ENCODE peak calls at places on chromosome 7, in five cellular contexts. One of them, this sample, is unnamed.

GRCh38 chr7:52944916-52945315 is 90.5 kb upstream of the POM121L12 start:
- DNase-seq in transverse colon: no peak
- DNase-seq in HCT116: no peak
- DNase-seq in cardiac muscle cell: no peak
- DNase-seq in PC-9: no peak
- DNase-seq in this sample: no peak

GRCh38 chr7:76507723-76508406 is 2.5 kb upstream of the UPK3B start:
- DNase-seq in HCT116: no peak
- DNase-seq in transverse colon: no peak
- DNase-seq in PC-9: peak; percentile 35
- DNase-seq in cardiac muscle cell: no peak
- DNase-seq in this sample: no peak

GRCh38 chr7:150971242-150972048 is 6.7 kb downstream of the KCNH2 start:
- DNase-seq in cardiac muscle cell: no peak
- DNase-seq in PC-9: no peak
- DNase-seq in HCT116: no peak
- DNase-seq in transverse colon: no peak
- DNase-seq in this sample: no peak

GRCh38 chr7:99070361-99070760 is 73.5 kb downstream of the SMURF1 start:
- DNase-seq in cardiac muscle cell: no peak
- DNase-seq in transverse colon: no peak
- DNase-seq in HCT116: no peak
- DNase-seq in PC-9: no peak
- DNase-seq in this sample: no peak

GRCh38 chr7:155373359-155374273 is 75.9 kb downstream of the INSIG1 start:
- DNase-seq in cardiac muscle cell: no peak
- DNase-seq in PC-9: no peak
- DNase-seq in transverse colon: no peak
- DNase-seq in HCT116: no peak
- DNase-seq in this sample: no peak

GRCh38 chr7:29281782-29282541 is 87.4 kb downstream of the CHN2 start:
- DNase-seq in PC-9: no peak
- DNase-seq in HCT116: no peak
- DNase-seq in transverse colon: no peak
- DNase-seq in cardiac muscle cell: peak; percentile 63
- DNase-seq in this sample: no peak

GRCh38 chr7:50475340-50475739 is 25.2 kb upstream of the FIGNL1 start:
- DNase-seq in transverse colon: no peak
- DNase-seq in PC-9: no peak
- DNase-seq in HCT116: no peak
- DNase-seq in cardiac muscle cell: no peak
- DNase-seq in this sample: no peak

GRCh38 chr7:3955751-3956696 is 655.0 kb downstream of the SDK1 start:
- DNase-seq in HCT116: no peak
- DNase-seq in PC-9: no peak
- DNase-seq in cardiac muscle cell: no peak
- DNase-seq in transverse colon: peak; percentile 14
- DNase-seq in this sample: no peak

GRCh38 chr7:92697414-92697813 is 107.2 kb upstream of the FAM133B start:
- DNase-seq in transverse colon: no peak
- DNase-seq in PC-9: no peak
- DNase-seq in HCT116: no peak
- DNase-seq in cardiac muscle cell: no peak
- DNase-seq in this sample: no peak

DNA sequence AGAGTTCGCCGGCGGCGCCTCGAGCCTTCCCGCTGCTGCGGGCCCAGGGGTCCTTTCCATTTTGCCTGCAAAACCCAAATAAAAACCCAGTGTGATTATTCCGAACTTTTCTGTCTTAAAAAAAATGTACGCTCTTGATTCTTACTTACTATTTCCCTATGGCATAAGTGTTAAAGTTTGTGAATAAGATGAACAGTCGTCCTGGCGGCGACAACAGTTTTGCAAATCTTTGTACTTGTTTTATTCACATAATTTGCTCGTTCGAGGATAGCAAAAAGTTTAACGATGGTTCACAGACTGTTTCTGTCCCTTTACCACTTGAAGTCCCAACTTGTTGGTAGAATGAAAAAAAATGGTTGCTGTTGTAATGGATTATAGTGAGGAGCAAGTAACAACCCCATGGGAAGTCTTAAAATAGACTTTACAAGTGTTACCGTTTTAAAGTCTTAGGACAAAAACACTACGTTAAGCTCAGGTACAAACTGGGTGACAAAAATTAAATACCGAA is 482 bp downstream of the LSM8 start:
- DNase-seq in HCT116: no peak
- DNase-seq in PC-9: no peak
- DNase-seq in transverse colon: no peak
- DNase-seq in cardiac muscle cell: no peak
- DNase-seq in this sample: no peak
- TF ChIP-seq CTCF in HCT116: no peak
- TF ChIP-seq CTCF in PC-9: no peak
- TF ChIP-seq CTCF in transverse colon: no peak
- TF ChIP-seq CTCF in cardiac muscle cell: no peak
- TF ChIP-seq CTCF in this sample: no peak

GRCh38 chr7:115494529-115495147 is 535.9 kb downstream of the TFEC start:
- DNase-seq in HCT116: no peak
- DNase-seq in PC-9: no peak
- DNase-seq in transverse colon: no peak
- DNase-seq in cardiac muscle cell: no peak
- DNase-seq in this sample: no peak
- H3K4me3 ChIP-seq in HCT116: no peak overlapping the region
- H3K4me3 ChIP-seq in PC-9: no peak overlapping the region
- H3K4me3 ChIP-seq in transverse colon: no peak overlapping the region
- H3K4me3 ChIP-seq in cardiac muscle cell: no peak overlapping the region
- H3K4me3 ChIP-seq in this sample: no peak overlapping the region

DNA sequence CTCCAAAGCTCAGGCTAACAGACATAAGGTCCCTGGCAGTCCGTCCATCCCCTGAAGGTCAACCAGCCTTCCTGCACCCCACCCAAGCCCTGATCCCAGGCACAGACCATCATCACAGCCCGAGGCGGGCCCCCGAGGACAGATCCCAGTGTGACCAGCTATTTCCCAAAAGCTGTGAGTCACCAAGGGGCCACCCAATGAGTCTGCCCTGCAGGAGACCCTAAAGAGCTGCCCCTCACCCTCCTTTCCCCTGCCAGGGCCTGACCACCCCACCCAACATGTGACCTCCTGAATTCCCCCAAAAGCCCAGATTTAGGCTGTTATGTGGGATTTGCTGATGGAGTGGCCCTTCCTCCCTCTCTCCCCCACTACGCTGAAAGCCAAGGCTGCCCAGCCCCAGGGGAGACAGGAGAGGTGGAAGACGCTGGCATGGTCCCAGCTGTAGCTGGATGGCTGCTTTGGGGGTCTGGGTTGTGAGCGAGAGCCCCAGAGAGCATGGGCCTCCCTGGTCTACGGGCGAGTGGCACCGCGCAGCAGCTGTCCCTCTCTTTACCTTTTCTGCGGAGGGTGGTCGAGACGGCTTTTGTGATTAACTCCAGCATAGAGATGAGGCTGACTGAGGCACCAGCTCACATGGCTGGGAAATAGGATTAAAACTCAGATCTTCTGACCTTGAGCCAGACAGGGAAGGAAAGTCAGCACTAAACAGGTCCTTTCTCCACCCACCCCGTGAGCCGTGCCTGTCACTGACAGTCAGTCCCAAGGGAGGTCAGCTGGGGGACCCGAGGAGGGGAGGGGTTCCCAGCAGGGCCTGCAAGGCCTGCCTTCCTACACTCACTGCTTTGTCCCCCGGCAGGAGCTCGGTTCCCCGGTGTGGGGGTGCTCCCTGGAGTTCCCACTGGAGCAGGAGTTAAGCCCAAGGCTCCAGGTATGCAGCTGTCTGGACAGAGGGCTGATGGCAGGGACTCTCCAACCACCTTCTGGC is 16.7 kb downstream of the ELN start:
- DNase-seq in transverse colon: no peak
- DNase-seq in HCT116: no peak
- DNase-seq in PC-9: no peak
- DNase-seq in cardiac muscle cell: no peak
- DNase-seq in this sample: no peak
- H3K27me3 ChIP-seq in transverse colon: no peaks in the 10 kb centered on the region
- H3K27me3 ChIP-seq in HCT116: no peaks in the 10 kb centered on the region
- H3K27me3 ChIP-seq in PC-9: peaks cover 7% of the 10 kb centered on the region
- H3K27me3 ChIP-seq in cardiac muscle cell: no peaks in the 10 kb centered on the region
- H3K27me3 ChIP-seq in this sample: no peaks in the 10 kb centered on the region

DNA sequence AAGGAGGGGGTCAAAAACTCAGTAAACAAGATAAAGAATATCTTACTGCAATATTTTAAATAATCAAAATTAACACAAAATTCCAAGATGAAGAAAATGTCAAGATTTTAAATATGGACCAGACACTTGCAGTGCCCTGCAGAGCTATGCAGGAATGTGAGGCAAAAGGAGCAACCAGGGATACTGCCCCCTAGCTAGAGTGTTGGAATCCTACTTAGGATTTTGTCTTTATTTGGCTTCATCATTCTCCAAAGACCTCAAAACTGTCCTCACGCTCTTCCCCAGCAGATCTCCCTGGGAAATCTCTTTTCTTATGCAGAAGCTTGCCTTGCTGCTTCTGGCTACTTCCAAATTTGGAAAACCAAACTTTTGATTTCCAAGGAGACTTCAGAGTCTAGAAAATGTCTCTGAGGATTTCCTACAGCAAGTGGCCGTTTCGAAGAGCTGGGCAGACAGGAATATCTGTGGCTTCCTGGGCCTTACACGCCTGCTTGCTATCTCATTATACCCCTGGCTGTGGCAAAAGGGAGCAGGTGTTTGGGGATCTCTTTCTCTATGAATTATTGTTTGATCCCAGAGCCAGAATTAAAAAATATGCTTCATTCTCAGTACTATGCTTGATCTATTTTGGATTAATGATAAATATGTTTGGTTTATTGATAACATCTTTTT is 232.2 kb upstream of the BMPER start:
- DNase-seq in PC-9: no peak
- DNase-seq in HCT116: no peak
- DNase-seq in transverse colon: no peak
- DNase-seq in cardiac muscle cell: no peak
- DNase-seq in this sample: no peak
- TF ChIP-seq CTCF in PC-9: peak; percentile 21
- TF ChIP-seq CTCF in HCT116: peak; percentile 30
- TF ChIP-seq CTCF in transverse colon: no peak
- TF ChIP-seq CTCF in cardiac muscle cell: no peak
- TF ChIP-seq CTCF in this sample: no peak

GRCh38 chr7:139482662-139483466 is 609 bp downstream of the KLRG2 start:
- DNase-seq in HCT116: no peak
- DNase-seq in transverse colon: no peak
- DNase-seq in PC-9: no peak
- DNase-seq in cardiac muscle cell: peak; percentile 56
- DNase-seq in this sample: peak; percentile 44
- H3K4me3 ChIP-seq in HCT116: no peak overlapping the region
- H3K4me3 ChIP-seq in transverse colon: peak overlapping the region; percentile 2
- H3K4me3 ChIP-seq in PC-9: no peak overlapping the region
- H3K4me3 ChIP-seq in cardiac muscle cell: peak overlapping the region; percentile 28
- H3K4me3 ChIP-seq in this sample: peak overlapping the region; percentile 48

GRCh38 chr7:56125831-56126230 is 9.6 kb upstream of the NUPR2 start:
- DNase-seq in transverse colon: no peak
- DNase-seq in cardiac muscle cell: no peak
- DNase-seq in PC-9: no peak
- DNase-seq in HCT116: no peak
- DNase-seq in this sample: no peak
- H3K27me3 ChIP-seq in transverse colon: no peaks in the 10 kb centered on the region
- H3K27me3 ChIP-seq in cardiac muscle cell: no peaks in the 10 kb centered on the region
- H3K27me3 ChIP-seq in PC-9: no peaks in the 10 kb centered on the region
- H3K27me3 ChIP-seq in HCT116: no peaks in the 10 kb centered on the region
- H3K27me3 ChIP-seq in this sample: no peaks in the 10 kb centered on the region

GRCh38 chr7:82044497-82045080 is 274.7 kb upstream of the HGF start:
- DNase-seq in cardiac muscle cell: peak; percentile 61
- DNase-seq in HCT116: peak; percentile 23
- DNase-seq in PC-9: no peak
- DNase-seq in transverse colon: peak; percentile 14
- DNase-seq in this sample: no peak
- TF ChIP-seq CTCF in cardiac muscle cell: peak; percentile 54
- TF ChIP-seq CTCF in HCT116: peak; percentile 49
- TF ChIP-seq CTCF in PC-9: peak; percentile 82
- TF ChIP-seq CTCF in transverse colon: peak; percentile 61
- TF ChIP-seq CTCF in this sample: peak; percentile 43

GRCh38 chr7:82441916-82442478 is 1.6 kb downstream of the CACNA2D1 start:
- DNase-seq in PC-9: no peak
- DNase-seq in HCT116: no peak
- DNase-seq in cardiac muscle cell: no peak
- DNase-seq in transverse colon: no peak
- DNase-seq in this sample: no peak
- H3K4me3 ChIP-seq in PC-9: peak overlapping the region; percentile 95
- H3K4me3 ChIP-seq in HCT116: no peak overlapping the region
- H3K4me3 ChIP-seq in cardiac muscle cell: peak overlapping the region; percentile 98
- H3K4me3 ChIP-seq in transverse colon: peak overlapping the region; percentile 63
- H3K4me3 ChIP-seq in this sample: no peak overlapping the region

GRCh38 chr7:27143022-27143949 is at the start of gene HOXA5:
- DNase-seq in transverse colon: peak; percentile 84
- DNase-seq in HCT116: no peak
- DNase-seq in PC-9: no peak
- DNase-seq in cardiac muscle cell: no peak
- DNase-seq in this sample: no peak

GRCh38 chr7:27140108-27140842 is 3.2 kb downstream of the HOXA5 start:
- DNase-seq in PC-9: no peak
- DNase-seq in HCT116: no peak
- DNase-seq in cardiac muscle cell: no peak
- DNase-seq in transverse colon: peak; percentile 68
- DNase-seq in this sample: no peak

GRCh38 chr7:27141138-27141537 is 2.3 kb downstream of the HOXA5 start:
- DNase-seq in cardiac muscle cell: no peak
- DNase-seq in PC-9: no peak
- DNase-seq in HCT116: no peak
- DNase-seq in transverse colon: no peak
- DNase-seq in this sample: no peak

GRCh38 chr7:27142562-27143021 is 889 bp downstream of the HOXA5 start:
- DNase-seq in PC-9: no peak
- DNase-seq in cardiac muscle cell: no peak
- DNase-seq in transverse colon: no peak
- DNase-seq in HCT116: no peak
- DNase-seq in this sample: no peak

DNA sequence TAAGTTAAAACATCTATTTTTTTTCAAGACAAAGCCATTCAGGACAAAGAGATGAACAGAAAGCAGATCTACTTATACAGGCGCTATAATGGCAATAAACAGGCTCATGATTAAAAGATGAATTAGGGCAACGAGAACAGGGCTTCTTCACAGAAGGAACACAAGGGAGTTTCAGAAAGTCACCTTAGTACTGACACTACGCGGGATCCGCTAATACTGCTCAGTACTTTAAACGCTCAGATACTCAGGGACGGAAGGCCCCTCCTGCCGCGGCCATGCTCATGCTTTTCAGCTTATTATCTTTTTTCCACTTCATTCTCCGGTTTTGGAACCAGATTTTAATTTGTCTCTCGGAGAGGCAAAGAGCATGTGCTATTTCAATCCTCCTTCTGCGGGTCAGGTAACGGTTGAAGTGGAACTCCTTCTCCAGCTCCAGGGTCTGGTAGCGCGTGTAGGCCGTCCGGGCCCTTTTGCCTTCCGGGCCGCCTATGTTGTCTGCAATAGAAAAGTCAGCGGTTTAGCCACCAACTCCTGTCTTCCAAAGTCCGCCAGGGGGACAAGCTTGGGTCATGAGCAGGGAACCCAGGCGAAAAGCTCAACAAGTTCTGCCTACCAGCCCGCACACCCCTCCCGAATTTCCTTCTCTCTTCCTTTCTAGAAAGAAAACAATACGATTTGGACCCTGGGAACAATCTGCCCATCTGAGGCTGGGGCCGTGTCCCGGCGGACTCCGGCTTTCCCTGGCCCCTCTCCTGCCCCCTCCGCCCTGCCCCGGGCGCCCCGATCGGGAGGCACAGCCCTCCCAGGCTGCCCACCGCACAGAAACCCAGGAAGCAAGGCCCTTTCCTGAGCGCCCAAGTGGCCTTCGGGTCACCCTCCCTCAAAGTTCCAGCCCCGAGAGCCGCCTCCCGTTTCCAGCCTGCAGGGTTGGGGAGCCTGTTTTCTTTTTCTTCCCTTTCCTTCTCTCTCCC is 1.6 kb downstream of the HOXA5 start:
- DNase-seq in transverse colon: peak; percentile 37
- DNase-seq in PC-9: no peak
- DNase-seq in HCT116: no peak
- DNase-seq in cardiac muscle cell: no peak
- DNase-seq in this sample: no peak
- H3K27me3 ChIP-seq in transverse colon: peaks cover 2% of the 10 kb centered on the region
- H3K27me3 ChIP-seq in PC-9: no peaks in the 10 kb centered on the region
- H3K27me3 ChIP-seq in HCT116: no peaks in the 10 kb centered on the region
- H3K27me3 ChIP-seq in cardiac muscle cell: peaks cover 100% of the 10 kb centered on the region
- H3K27me3 ChIP-seq in this sample: no peaks in the 10 kb centered on the region